ENCODE peak calls at places on chromosomes 3 and 15, in eight cellular contexts. O is K562; B is astrocyte; X is right lobe of liver; H is thoracic aorta; S is CD8-positive, alpha-beta T cell; C is HCT116; J is fibroblast of lung. L is an unnamed sample.

GRCh38 chr3:66397745-66398144 is 103.1 kb downstream of the LRIG1 start:
- DNase-seq in O (no peak), H (no peak), X (no peak), J (peak; percentile 64), B (peak; percentile 28), C (no peak), S (no peak), L (peak; percentile 15)

GRCh38 chr3:127667119-127667681 is 5.6 kb upstream of the ABTB1 start:
- DNase-seq in B (no peak), H (no peak), J (no peak), X (no peak), S (no peak), C (no peak), O (no peak), L (no peak)

GRCh38 chr3:171129827-171130226 is 103.3 kb upstream of the SLC2A2 start:
- DNase-seq in S (no peak), O (no peak), H (no peak), B (peak; percentile 48), C (no peak), J (peak; percentile 35), X (no peak), L (no peak)

GRCh38 chr3:55243686-55244085 is 243.4 kb downstream of the WNT5A start:
- DNase-seq in O (no peak), C (no peak), B (no peak), X (no peak), H (no peak), J (no peak), S (no peak), L (no peak)

GRCh38 chr15:69038508-69038907 is 24.0 kb downstream of the NOX5 start:
- DNase-seq in X (no peak), H (no peak), S (no peak), O (no peak), J (no peak), C (no peak), B (no peak), L (no peak)

GRCh38 chr3:14337828-14338227 is 64.6 kb upstream of the SLC6A6 start:
- DNase-seq in B (no peak), C (no peak), S (no peak), X (no peak), O (no peak), H (no peak), J (no peak), L (no peak)

GRCh38 chr3:140288575-140288974 is 353.6 kb downstream of the CLSTN2 start:
- DNase-seq in S (no peak), X (no peak), J (no peak), O (no peak), C (no peak), B (peak; percentile 70), H (no peak), L (no peak)

GRCh38 chr3:180414157-180414556 is 187.8 kb upstream of the TTC14 start:
- DNase-seq in S (no peak), C (no peak), J (no peak), X (no peak), B (no peak), H (no peak), O (no peak), L (no peak)

GRCh38 chr15:41945701-41946100 is 26.7 kb downstream of the EHD4 start:
- DNase-seq in S (no peak), J (no peak), B (no peak), C (no peak), X (peak; percentile 31), H (no peak), O (no peak), L (no peak)

GRCh38 chr15:101613130-101614000 is 38.8 kb downstream of the TM2D3 start:
- DNase-seq in B (no peak), J (peak; percentile 31), C (no peak), H (peak; percentile 52), S (no peak), X (peak; percentile 92), O (no peak), L (no peak)

GRCh38 chr3:114551770-114552526 is 258.1 kb downstream of the TIGIT start:
- DNase-seq in H (no peak), B (peak; percentile 78), X (no peak), J (peak; percentile 52), C (peak; percentile 85), S (no peak), O (no peak), L (no peak)

GRCh38 chr3:132225664-132226063 is 91.5 kb upstream of the ACP3 start:
- DNase-seq in S (no peak), J (no peak), O (no peak), H (no peak), C (no peak), B (no peak), X (no peak), L (no peak)

GRCh38 chr3:67459131-67459530 is 195.3 kb downstream of the SUCLG2 start:
- DNase-seq in C (no peak), J (peak; percentile 78), B (no peak), O (no peak), H (no peak), X (no peak), S (no peak), L (no peak)

GRCh38 chr3:161630791-161631190 is 134.2 kb downstream of the OTOL1 start:
- DNase-seq in O (no peak), H (no peak), B (no peak), C (no peak), S (no peak), X (no peak), J (no peak), L (peak; percentile 4)

GRCh38 chr3:66572938-66573710 is 72.3 kb upstream of the LRIG1 start:
- DNase-seq in S (no peak), X (no peak), B (no peak), H (no peak), C (peak; percentile 40), J (no peak), O (peak; percentile 8), L (no peak)

GRCh38 chr3:34305266-34305665 is 506.8 kb downstream of the PDCD6IP start:
- DNase-seq in B (no peak), H (no peak), J (no peak), C (no peak), O (no peak), X (no peak), S (no peak), L (no peak)

GRCh38 chr3:171967137-171967783 is 72.1 kb upstream of the FNDC3B start:
- DNase-seq in O (no peak), B (peak; percentile 89), J (peak; percentile 93), X (peak; percentile 61), S (no peak), H (no peak), C (peak; percentile 60), L (no peak)

GRCh38 chr15:75104804-75105557 is 81.6 kb downstream of the PPCDC start:
- DNase-seq in B (peak; percentile 91), O (no peak), J (peak; percentile 89), S (no peak), H (no peak), C (peak; percentile 88), X (peak; percentile 51), L (no peak)

GRCh38 chr15:47461560-47462175 is 255.6 kb upstream of the SEMA6D start:
- DNase-seq in C (no peak), S (no peak), J (no peak), H (no peak), B (no peak), X (no peak), O (no peak), L (no peak)

DNA sequence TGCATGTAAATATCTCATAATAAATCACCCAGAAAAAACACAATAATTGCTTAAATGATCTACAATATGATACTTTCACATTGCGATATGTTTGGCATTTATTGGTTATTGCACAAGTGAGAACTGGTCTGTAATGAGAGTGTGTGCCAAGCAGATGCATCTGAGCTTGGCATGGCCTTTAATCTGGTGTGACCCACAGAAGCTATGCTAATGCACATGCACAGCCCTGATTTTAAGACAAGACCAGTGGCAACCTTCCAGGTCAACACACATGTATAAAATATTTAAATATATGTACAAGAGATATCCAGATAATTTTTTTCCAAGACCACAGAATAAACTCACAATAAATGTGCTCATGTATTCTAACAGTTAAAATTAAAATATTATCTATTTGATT is 42.7 kb downstream of the C2CD4A start:
- DNase-seq in B (no peak), J (no peak), X (peak; percentile 66), O (no peak), H (no peak), C (no peak), S (no peak), L (no peak)
- H3K4me3 ChIP-seq in B (no peak overlapping the region), J (no peak overlapping the region), X (no peak overlapping the region), O (no peak overlapping the region), H (no peak overlapping the region), C (no peak overlapping the region), S (no peak overlapping the region), L (no peak overlapping the region)

GRCh38 chr3:30619318-30619717 is 12.9 kb downstream of the TGFBR2 start:
- DNase-seq in J (no peak), H (no peak), X (no peak), S (no peak), B (no peak), O (no peak), C (no peak), L (no peak)
- H3K4me1 ChIP-seq in J (peaks cover 7% of the 10 kb centered on the region), H (peaks cover 74% of the 10 kb centered on the region), X (no peaks in the 10 kb centered on the region), S (peaks cover 86% of the 10 kb centered on the region), B (peaks cover 26% of the 10 kb centered on the region), O (no peaks in the 10 kb centered on the region), C (peaks cover 99% of the 10 kb centered on the region), L (peaks cover 64% of the 10 kb centered on the region)

DNA sequence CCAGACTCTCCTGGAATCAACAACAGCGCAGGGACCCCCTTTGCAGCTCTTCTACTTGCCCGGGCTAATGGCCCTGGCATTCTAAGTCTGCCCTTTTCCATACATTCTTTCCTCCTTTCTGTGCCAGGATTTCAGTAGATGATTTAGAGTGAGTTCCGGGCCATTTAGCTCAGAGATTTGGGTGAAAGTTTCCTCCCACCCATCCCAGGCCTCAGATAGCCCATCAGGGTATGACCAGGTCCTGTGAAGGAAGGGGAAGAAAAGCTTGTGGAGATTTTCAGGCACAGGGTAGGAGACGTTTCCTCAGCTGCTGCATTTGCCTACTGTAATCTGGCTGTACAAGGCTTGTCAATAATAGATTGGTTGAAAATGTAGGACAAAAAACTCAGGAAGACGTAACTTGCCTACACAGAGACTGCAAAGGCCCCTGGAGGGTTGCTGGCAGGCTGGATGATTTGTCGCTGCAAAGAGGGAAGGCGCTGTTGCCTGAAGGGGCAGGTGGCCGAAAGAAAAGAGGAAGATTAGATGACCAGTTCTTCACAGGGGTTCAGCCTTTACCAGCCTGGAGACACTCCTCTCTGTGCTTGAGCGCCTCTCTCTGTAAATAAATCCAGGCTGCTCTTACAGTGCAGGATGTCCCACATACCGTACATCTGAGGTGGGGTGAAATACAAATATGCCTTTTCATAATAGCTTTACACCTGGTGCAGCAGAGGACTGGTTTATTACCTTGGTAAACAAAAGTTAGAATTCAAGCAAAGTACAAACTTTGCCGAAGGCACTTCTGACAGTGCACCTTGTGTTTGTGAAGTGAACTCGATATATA is 63.4 kb upstream of the BCL6 start:
- DNase-seq in S (no peak), J (no peak), H (no peak), X (no peak), C (no peak), O (no peak), B (no peak), L (peak; percentile 85)
- TF ChIP-seq CTCF in S (no peak), J (no peak), H (no peak), X (no peak), C (no peak), O (no peak), B (no peak), L (no peak)

GRCh38 chr15:32152574-32152973 is 122.3 kb downstream of the CHRNA7 start:
- DNase-seq in X (no peak), J (no peak), S (no peak), B (no peak), H (no peak), O (no peak), C (no peak), L (no peak)
- H3K4me3 ChIP-seq in X (no peak overlapping the region), J (no peak overlapping the region), S (no peak overlapping the region), B (no peak overlapping the region), H (no peak overlapping the region), O (no peak overlapping the region), C (no peak overlapping the region), L (no peak overlapping the region)